ENCODE peak calls at places on chromosomes 16 and 17, in four cellular contexts. M, Q, H and U are unnamed samples.

GRCh38 chr17:29238133-29238850 is 8.4 kb upstream of the CRYBA1 start:
- DNase-seq in M (no peak), H (no peak), Q (peak; percentile 66), U (no peak)

GRCh38 chr17:13393841-13394710 is 207.7 kb downstream of the HS3ST3A1 start:
- DNase-seq in M (no peak), Q (peak; percentile 82), H (no peak), U (no peak)

GRCh38 chr17:46167826-46168569 is 25.2 kb downstream of the KANSL1 start:
- DNase-seq in M (no peak), Q (peak; percentile 80), H (peak; percentile 31), U (no peak)

GRCh38 chr16:46908540-46909372 is 24.6 kb downstream of the GPT2 start:
- DNase-seq in M (peak; percentile 57), Q (peak; percentile 71), H (peak; percentile 21), U (peak; percentile 44)

GRCh38 chr17:30148376-30148775 is 31.8 kb downstream of the NSRP1 start:
- DNase-seq in H (no peak), M (no peak), Q (no peak), U (no peak)

GRCh38 chr17:48413613-48414405 is 16.2 kb downstream of the SKAP1 start:
- DNase-seq in M (no peak), Q (no peak), H (no peak), U (no peak)

GRCh38 chr17:64622931-64623654 is 39.0 kb downstream of the SMURF2 start:
- DNase-seq in Q (peak; percentile 73), H (peak; percentile 40), M (no peak), U (no peak)

GRCh38 chr17:62704381-62704971 is 77.0 kb downstream of the MRC2 start:
- DNase-seq in H (peak; percentile 47), Q (peak; percentile 52), M (no peak), U (peak; percentile 35)

GRCh38 chr16:80594756-80595155 is 54.0 kb downstream of the DYNLRB2 start:
- DNase-seq in H (no peak), Q (no peak), M (no peak), U (no peak)

GRCh38 chr16:82386771-82387170 is 216.7 kb upstream of the MPHOSPH6 start:
- DNase-seq in Q (no peak), H (no peak), M (no peak), U (no peak)

GRCh38 chr17:43936434-43936833 is 5.8 kb downstream of the PPY start:
- DNase-seq in H (no peak), M (no peak), Q (no peak), U (no peak)

GRCh38 chr16:51665599-51665998 is 514.5 kb upstream of the SALL1 start:
- DNase-seq in Q (no peak), M (no peak), H (no peak), U (no peak)

GRCh38 chr16:65154321-65154720 is 32.5 kb upstream of the CDH11 start:
- DNase-seq in M (no peak), Q (no peak), H (peak; percentile 4), U (no peak)

GRCh38 chr17:76314392-76315227 is 6.5 kb upstream of the QRICH2 start:
- DNase-seq in H (no peak), M (no peak), Q (peak; percentile 14), U (no peak)

GRCh38 chr16:86762035-86762550 is 183.7 kb downstream of the FOXL1 start:
- DNase-seq in H (no peak), Q (no peak), M (no peak), U (no peak)

GRCh38 chr16:87705780-87706277 is 60.0 kb downstream of the KLHDC4 start:
- DNase-seq in Q (no peak), M (no peak), H (no peak), U (peak; percentile 90)

GRCh38 chr17:75064867-75065561 is 18.0 kb downstream of the KCTD2 start:
- DNase-seq in H (no peak), M (no peak), Q (no peak), U (no peak)

GRCh38 chr17:42655528-42655927 is 3.6 kb upstream of the TUBG2 start:
- DNase-seq in Q (peak; percentile 74), M (no peak), H (no peak), U (no peak)